ENCODE peak calls at places on chromosomes 7 and 10, in four cellular contexts. S is mammary epithelial cell, C is astrocyte, W is OCI-LY7. I is an unnamed sample.

GRCh38 chr7:90777075-90777864 is 181.1 kb downstream of the CDK14 start:
- DNase-seq in S (no peak), C (no peak), W (no peak), I (no peak)

GRCh38 chr7:123070702-123071286 is 75.3 kb upstream of the TAS2R16 start:
- DNase-seq in S (no peak), C (no peak), W (peak; percentile 16), I (no peak)

GRCh38 chr10:29946953-29947700 is 112.3 kb downstream of the JCAD start:
- DNase-seq in S (peak; percentile 88), C (peak; percentile 94), W (no peak), I (no peak)

GRCh38 chr7:105760549-105761447 is 115.6 kb downstream of the ATXN7L1 start:
- DNase-seq in S (no peak), C (peak; percentile 4), W (no peak), I (no peak)

GRCh38 chr10:67622506-67622905 is 73.5 kb downstream of the CTNNA3 start:
- DNase-seq in S (no peak), C (no peak), W (no peak), I (no peak)

GRCh38 chr7:73827568-73828106 is 3.2 kb upstream of the CLDN4 start:
- DNase-seq in S (peak; percentile 70), C (no peak), W (no peak), I (peak; percentile 44)

GRCh38 chr7:129037585-129037984 is 17.3 kb downstream of the TNPO3 start:
- DNase-seq in S (no peak), C (no peak), W (no peak), I (no peak)

GRCh38 chr7:64557601-64558322 is 5.1 kb downstream of the ZNF680 start:
- DNase-seq in S (no peak), C (no peak), W (peak; percentile 87), I (no peak)

DNA sequence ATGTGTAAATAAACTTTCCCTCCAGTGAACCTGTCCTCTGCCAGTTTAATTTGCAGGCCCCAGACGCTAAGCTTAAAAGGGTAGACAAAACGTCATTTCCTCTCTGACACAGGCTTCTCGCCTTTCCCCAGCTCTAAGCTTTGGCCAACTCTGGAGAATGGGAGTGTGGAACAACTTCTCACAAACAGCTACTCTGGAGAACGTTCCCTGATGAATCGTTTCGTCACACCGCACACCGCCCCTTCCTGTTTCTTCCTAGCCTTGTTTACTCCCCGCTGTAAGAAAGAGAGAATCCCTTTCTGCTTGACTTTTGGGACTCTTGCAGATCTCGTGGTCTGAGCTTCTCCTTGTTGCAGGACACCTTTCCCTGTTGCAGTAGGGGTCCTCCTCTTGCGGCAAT is 564.2 kb downstream of the TCERG1L start:
- DNase-seq in S (no peak), C (no peak), W (no peak), I (no peak)
- H2AFZ ChIP-seq in S (no peak overlapping the region), C (no peak overlapping the region), W (no peak overlapping the region), I (no peak overlapping the region)

GRCh38 chr7:14351167-14351566 is 361.7 kb upstream of the ETV1 start:
- DNase-seq in S (no peak), C (no peak), W (no peak), I (no peak)
- H3K27ac ChIP-seq in S (no peak overlapping the region), C (no peak overlapping the region), W (no peak overlapping the region), I (no peak overlapping the region)

GRCh38 chr10:32379950-32380547 is 33.1 kb upstream of the EPC1 start:
- DNase-seq in S (no peak), C (no peak), W (no peak), I (no peak)
- H2AFZ ChIP-seq in S (peak overlapping the region; percentile 93), C (peak overlapping the region; percentile 57), W (peak overlapping the region; percentile 94), I (peak overlapping the region; percentile 84)

DNA sequence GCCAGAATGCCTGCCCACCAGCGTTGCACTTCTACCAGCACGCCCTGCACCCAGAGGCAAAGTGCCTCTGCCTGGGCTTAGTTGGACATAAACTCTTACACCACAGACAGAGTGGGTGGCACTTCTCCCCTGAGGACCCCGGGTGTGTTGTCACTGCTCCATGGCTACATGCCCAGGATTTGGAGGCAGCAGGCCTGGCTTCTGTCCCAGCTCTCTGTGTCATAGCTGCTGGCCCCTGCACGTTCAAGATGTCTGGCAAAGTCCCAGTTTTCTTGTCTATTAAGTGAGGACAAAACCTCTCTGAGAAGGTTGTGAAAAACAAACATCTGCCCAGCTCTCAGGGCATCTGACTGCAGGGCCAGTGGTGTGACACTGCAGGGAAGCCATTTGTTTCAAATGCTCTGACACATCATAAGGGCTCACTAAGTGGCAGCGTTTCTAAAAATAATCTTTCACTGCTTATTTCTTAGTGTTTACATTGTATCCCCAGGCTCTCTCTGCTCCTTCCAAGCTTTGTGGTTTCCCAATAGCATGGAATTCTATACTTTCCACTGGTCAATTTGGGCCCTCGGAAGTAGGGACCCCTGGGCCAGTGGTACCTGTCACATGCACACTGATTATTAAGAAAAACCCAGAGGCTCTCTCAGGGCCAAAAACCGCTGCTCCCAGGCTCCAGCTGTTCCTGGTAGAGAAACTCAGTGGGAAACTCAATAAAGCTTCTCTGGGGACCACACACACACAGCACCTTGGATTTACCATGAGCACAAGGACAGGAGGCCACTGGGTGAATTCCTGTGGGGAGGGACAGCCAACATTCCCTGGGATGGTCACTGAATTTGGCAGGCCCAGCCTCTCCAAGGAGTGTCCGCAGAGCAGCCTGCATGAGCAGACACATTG is 86.2 kb upstream of the ANLN start:
- DNase-seq in S (peak; percentile 86), C (peak; percentile 87), W (no peak), I (peak; percentile 94)
- H3K27ac ChIP-seq in S (no peak overlapping the region), C (peak overlapping the region; percentile 22), W (no peak overlapping the region), I (peak overlapping the region; percentile 67)

GRCh38 chr10:3955493-3955892 is 170.5 kb upstream of the KLF6 start:
- DNase-seq in S (no peak), C (no peak), W (no peak), I (no peak)
- H2AFZ ChIP-seq in S (no peak overlapping the region), C (peak overlapping the region; percentile 62), W (no peak overlapping the region), I (no peak overlapping the region)

GRCh38 chr10:70668454-70668970 is 3.8 kb upstream of the ADAMTS14 start:
- DNase-seq in S (no peak), C (peak; percentile 59), W (no peak), I (no peak)

GRCh38 chr10:70671229-70671588 is 1.1 kb upstream of the ADAMTS14 start:
- DNase-seq in S (no peak), C (no peak), W (no peak), I (peak; percentile 36)

GRCh38 chr10:70669732-70670317 is 2.5 kb upstream of the ADAMTS14 start:
- DNase-seq in S (no peak), C (no peak), W (no peak), I (no peak)

GRCh38 chr10:70666960-70667798 is 5.1 kb upstream of the ADAMTS14 start:
- DNase-seq in S (no peak), C (peak; percentile 29), W (no peak), I (no peak)

GRCh38 chr10:70669015-70669414 is 3.3 kb upstream of the ADAMTS14 start:
- DNase-seq in S (no peak), C (no peak), W (no peak), I (no peak)
- H3K27ac ChIP-seq in S (no peak overlapping the region), C (no peak overlapping the region), W (no peak overlapping the region), I (no peak overlapping the region)

GRCh38 chr7:121755818-121756501 is 117.0 kb upstream of the PTPRZ1 start:
- DNase-seq in S (no peak), C (no peak), W (no peak), I (no peak)

GRCh38 chr7:121766676-121767075 is 106.3 kb upstream of the PTPRZ1 start:
- DNase-seq in S (no peak), C (no peak), W (no peak), I (no peak)

GRCh38 chr7:121761399-121761798 is 111.6 kb upstream of the PTPRZ1 start:
- DNase-seq in S (peak; percentile 84), C (no peak), W (no peak), I (no peak)
- H2AFZ ChIP-seq in S (no peak overlapping the region), C (no peak overlapping the region), W (no peak overlapping the region), I (no peak overlapping the region)

I was measured in osteoblast.